ENCODE peak calls at places on chromosomes 11 and 22, in seven cellular contexts. One of them, this sample, is unnamed.

GRCh38 chr22:22181515-22181959 is 63.0 kb upstream of the VPREB1 start:
- DNase-seq in SK-N-SH: no peak
- DNase-seq in HCT116: no peak
- DNase-seq in K562: no peak
- DNase-seq in H1: no peak
- DNase-seq in GM12878: no peak
- DNase-seq in HepG2: peak; percentile 18
- DNase-seq in this sample: no peak

GRCh38 chr11:46560300-46561025 is 33.4 kb downstream of the AMBRA1 start:
- DNase-seq in HCT116: no peak
- DNase-seq in H1: no peak
- DNase-seq in HepG2: no peak
- DNase-seq in GM12878: peak; percentile 33
- DNase-seq in SK-N-SH: no peak
- DNase-seq in K562: no peak
- DNase-seq in this sample: no peak

GRCh38 chr22:31173386-31174145 is 13.6 kb downstream of the RNF185 start:
- DNase-seq in HepG2: no peak
- DNase-seq in HCT116: no peak
- DNase-seq in K562: no peak
- DNase-seq in GM12878: no peak
- DNase-seq in SK-N-SH: no peak
- DNase-seq in H1: no peak
- DNase-seq in this sample: peak; percentile 80

GRCh38 chr11:26244207-26244606 is 87.7 kb upstream of the ANO3 start:
- DNase-seq in HCT116: no peak
- DNase-seq in GM12878: no peak
- DNase-seq in HepG2: no peak
- DNase-seq in SK-N-SH: no peak
- DNase-seq in K562: no peak
- DNase-seq in H1: no peak
- DNase-seq in this sample: no peak

GRCh38 chr11:64048042-64048854 is 12.5 kb downstream of the FLRT1 start:
- DNase-seq in GM12878: no peak
- DNase-seq in K562: no peak
- DNase-seq in HepG2: peak; percentile 66
- DNase-seq in HCT116: no peak
- DNase-seq in SK-N-SH: peak; percentile 66
- DNase-seq in H1: no peak
- DNase-seq in this sample: no peak

GRCh38 chr22:39110631-39111561 is 13.9 kb downstream of the APOBEC3H start:
- DNase-seq in SK-N-SH: peak; percentile 39
- DNase-seq in HepG2: peak; percentile 59
- DNase-seq in H1: no peak
- DNase-seq in HCT116: no peak
- DNase-seq in K562: no peak
- DNase-seq in GM12878: no peak
- DNase-seq in this sample: no peak

GRCh38 chr11:70466154-70466553 is 67.8 kb downstream of the CTTN start:
- DNase-seq in HCT116: no peak
- DNase-seq in GM12878: no peak
- DNase-seq in H1: no peak
- DNase-seq in SK-N-SH: no peak
- DNase-seq in K562: peak; percentile 30
- DNase-seq in HepG2: no peak
- DNase-seq in this sample: no peak

GRCh38 chr11:13440100-13440855 is 22.7 kb downstream of the BTBD10 start:
- DNase-seq in HCT116: peak; percentile 3
- DNase-seq in GM12878: no peak
- DNase-seq in SK-N-SH: peak; percentile 64
- DNase-seq in H1: no peak
- DNase-seq in HepG2: no peak
- DNase-seq in K562: no peak
- DNase-seq in this sample: no peak

GRCh38 chr11:2995091-2995561 is 3.0 kb upstream of the NAP1L4 start:
- DNase-seq in SK-N-SH: no peak
- DNase-seq in GM12878: no peak
- DNase-seq in H1: no peak
- DNase-seq in K562: no peak
- DNase-seq in HepG2: no peak
- DNase-seq in HCT116: no peak
- DNase-seq in this sample: no peak

GRCh38 chr11:59187020-59187419 is 15.1 kb downstream of the DTX4 start:
- DNase-seq in SK-N-SH: no peak
- DNase-seq in HCT116: no peak
- DNase-seq in H1: no peak
- DNase-seq in GM12878: no peak
- DNase-seq in HepG2: no peak
- DNase-seq in K562: no peak
- DNase-seq in this sample: no peak

GRCh38 chr11:80967649-80968048 is 1526.8 kb upstream of the TENM4 start:
- DNase-seq in H1: no peak
- DNase-seq in HCT116: no peak
- DNase-seq in HepG2: no peak
- DNase-seq in SK-N-SH: no peak
- DNase-seq in K562: no peak
- DNase-seq in GM12878: no peak
- DNase-seq in this sample: no peak

GRCh38 chr22:38754247-38755154 is 1.3 kb downstream of the SUN2 start:
- DNase-seq in HepG2: peak; percentile 67
- DNase-seq in H1: peak; percentile 60
- DNase-seq in GM12878: no peak
- DNase-seq in SK-N-SH: no peak
- DNase-seq in HCT116: no peak
- DNase-seq in K562: peak; percentile 28
- DNase-seq in this sample: no peak

DNA sequence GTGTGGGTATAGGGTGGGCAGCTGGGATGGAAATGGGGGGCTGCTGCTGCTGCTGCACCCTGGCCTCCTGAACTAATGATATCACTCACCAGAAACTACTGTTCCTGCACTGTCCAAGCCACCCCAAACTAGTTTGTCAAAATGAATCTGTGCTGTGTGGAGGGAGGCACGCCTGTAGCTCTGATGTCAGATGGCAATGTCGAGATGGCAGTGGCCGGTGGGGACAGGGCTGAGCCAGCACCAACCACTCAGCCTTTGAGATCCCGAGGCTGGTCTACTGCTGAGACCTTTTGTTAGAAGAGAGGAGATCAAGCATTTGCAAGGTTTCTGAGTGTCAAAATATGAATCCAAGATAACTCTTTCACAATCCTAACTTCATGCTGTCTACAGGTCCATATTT is 1.3 kb downstream of the RAG1 start:
- DNase-seq in H1: no peak
- DNase-seq in HCT116: no peak
- DNase-seq in K562: no peak
- DNase-seq in GM12878: no peak
- DNase-seq in HepG2: no peak
- DNase-seq in SK-N-SH: no peak
- DNase-seq in this sample: no peak
- H3K27ac ChIP-seq in H1: no peak overlapping the region
- H3K27ac ChIP-seq in HCT116: no peak overlapping the region
- H3K27ac ChIP-seq in K562: no peak overlapping the region
- H3K27ac ChIP-seq in GM12878: no peak overlapping the region
- H3K27ac ChIP-seq in HepG2: no peak overlapping the region
- H3K27ac ChIP-seq in SK-N-SH: peak overlapping the region; percentile 85
- H3K27ac ChIP-seq in this sample: no peak overlapping the region

GRCh38 chr11:66334605-66335442 is 1.4 kb downstream of the RIN1 start:
- DNase-seq in K562: peak; percentile 17
- DNase-seq in HepG2: no peak
- DNase-seq in HCT116: no peak
- DNase-seq in H1: no peak
- DNase-seq in SK-N-SH: peak; percentile 37
- DNase-seq in GM12878: no peak
- DNase-seq in this sample: no peak

GRCh38 chr11:66337103-66337899 is 1.1 kb upstream of the RIN1 start:
- DNase-seq in HepG2: no peak
- DNase-seq in K562: peak; percentile 8
- DNase-seq in SK-N-SH: peak; percentile 75
- DNase-seq in GM12878: no peak
- DNase-seq in HCT116: no peak
- DNase-seq in H1: peak; percentile 44
- DNase-seq in this sample: no peak

GRCh38 chr11:66336234-66337102 is at the start of gene RIN1:
- DNase-seq in SK-N-SH: peak; percentile 94
- DNase-seq in HCT116: peak; percentile 82
- DNase-seq in H1: peak; percentile 77
- DNase-seq in GM12878: peak; percentile 83
- DNase-seq in K562: peak; percentile 85
- DNase-seq in HepG2: peak; percentile 89
- DNase-seq in this sample: peak; percentile 81

GRCh38 chr11:66333896-66334604 is 2.2 kb downstream of the RIN1 start:
- DNase-seq in GM12878: no peak
- DNase-seq in HCT116: no peak
- DNase-seq in HepG2: no peak
- DNase-seq in K562: peak; percentile 10
- DNase-seq in H1: no peak
- DNase-seq in SK-N-SH: peak; percentile 16
- DNase-seq in this sample: no peak

DNA sequence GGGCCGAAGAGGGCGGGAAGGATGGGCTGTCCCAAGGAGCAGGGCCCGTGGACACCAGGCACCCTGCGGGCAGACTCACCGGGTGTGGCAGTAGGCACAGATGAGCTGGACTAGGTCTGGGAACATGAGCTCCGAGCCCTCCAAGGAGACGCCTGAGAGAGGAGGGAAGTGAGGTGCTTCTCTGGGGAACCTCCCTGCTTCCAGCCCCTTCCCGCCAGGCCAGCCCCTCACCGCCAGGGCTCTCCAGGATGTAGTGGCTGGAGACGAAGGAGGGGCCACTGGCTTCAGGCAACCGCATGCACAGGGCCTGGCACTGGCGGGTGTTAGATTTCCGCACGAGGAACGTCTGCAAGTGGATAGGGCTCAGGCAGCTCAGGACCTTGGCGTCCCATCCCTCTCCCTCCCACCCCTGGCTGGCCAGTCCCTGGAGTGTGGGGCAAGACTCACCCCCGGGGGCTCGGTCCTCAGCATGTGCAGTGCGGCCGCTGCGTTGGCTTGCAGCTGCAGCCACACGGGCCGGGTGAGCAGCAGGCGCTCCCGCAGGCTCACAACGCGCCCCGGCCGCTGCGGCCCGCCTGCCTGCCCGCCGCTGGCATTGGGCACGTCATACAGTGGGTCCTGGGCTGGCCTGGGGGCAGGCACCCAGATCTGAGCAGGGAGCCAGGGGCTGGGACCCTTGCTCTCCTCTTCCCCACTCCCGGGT is 552 bp downstream of the RIN1 start:
- DNase-seq in K562: peak; percentile 9
- DNase-seq in H1: peak; percentile 77
- DNase-seq in HepG2: no peak
- DNase-seq in HCT116: no peak
- DNase-seq in GM12878: no peak
- DNase-seq in SK-N-SH: peak; percentile 81
- DNase-seq in this sample: no peak
- TF ChIP-seq SIN3A in K562: no peak
- TF ChIP-seq SIN3A in H1: no peak
- TF ChIP-seq SIN3A in HepG2: no peak
- TF ChIP-seq SIN3A in HCT116: no peak
- TF ChIP-seq SIN3A in GM12878: no peak
- TF ChIP-seq SIN3A in SK-N-SH: peak; percentile 19
- TF ChIP-seq SIN3A in this sample: no peak

GRCh38 chr11:47560431-47560830 is 5.0 kb upstream of the PTPMT1 start:
- DNase-seq in SK-N-SH: no peak
- DNase-seq in HepG2: no peak
- DNase-seq in H1: no peak
- DNase-seq in K562: no peak
- DNase-seq in GM12878: no peak
- DNase-seq in HCT116: no peak
- DNase-seq in this sample: no peak

GRCh38 chr11:47566166-47566546 is 757 bp downstream of the PTPMT1 start:
- DNase-seq in HCT116: no peak
- DNase-seq in HepG2: no peak
- DNase-seq in H1: no peak
- DNase-seq in SK-N-SH: no peak
- DNase-seq in GM12878: no peak
- DNase-seq in K562: no peak
- DNase-seq in this sample: no peak

GRCh38 chr11:47569646-47570045 is 4.2 kb downstream of the PTPMT1 start:
- DNase-seq in K562: no peak
- DNase-seq in HCT116: no peak
- DNase-seq in HepG2: no peak
- DNase-seq in SK-N-SH: no peak
- DNase-seq in H1: no peak
- DNase-seq in GM12878: no peak
- DNase-seq in this sample: no peak

GRCh38 chr11:47565340-47566165 is at the start of gene PTPMT1:
- DNase-seq in K562: peak; percentile 85
- DNase-seq in H1: peak; percentile 86
- DNase-seq in HepG2: peak; percentile 68
- DNase-seq in SK-N-SH: peak; percentile 94
- DNase-seq in GM12878: no peak
- DNase-seq in HCT116: peak; percentile 40
- DNase-seq in this sample: no peak

DNA sequence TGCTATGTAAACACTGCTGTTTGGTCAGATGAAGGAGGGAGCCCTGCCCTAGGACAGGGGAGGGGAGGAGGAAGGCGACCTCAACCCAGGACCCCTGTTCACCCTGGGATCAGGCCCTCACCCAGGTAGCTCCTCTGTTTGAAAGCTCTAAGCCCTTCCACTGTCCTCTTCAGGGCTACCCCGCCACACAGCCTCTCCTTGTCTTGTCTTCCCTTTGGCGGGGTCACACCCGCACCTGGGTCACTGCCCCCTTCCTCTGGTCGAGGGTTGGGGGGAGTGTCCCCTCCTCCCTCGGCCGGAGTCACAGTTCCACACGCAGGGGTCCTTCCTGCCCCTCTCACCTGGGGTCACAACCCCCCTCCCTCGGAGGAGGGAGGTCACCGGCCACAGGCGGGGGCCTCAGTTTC is 463 bp upstream of the PTPMT1 start:
- DNase-seq in SK-N-SH: peak; percentile 43
- DNase-seq in HCT116: no peak
- DNase-seq in H1: no peak
- DNase-seq in GM12878: no peak
- DNase-seq in HepG2: no peak
- DNase-seq in K562: no peak
- DNase-seq in this sample: no peak
- H3K27ac ChIP-seq in SK-N-SH: peak overlapping the region; percentile 40
- H3K27ac ChIP-seq in HCT116: peak overlapping the region; percentile 70
- H3K27ac ChIP-seq in H1: peak overlapping the region; percentile 53
- H3K27ac ChIP-seq in GM12878: peak overlapping the region; percentile 58
- H3K27ac ChIP-seq in HepG2: peak overlapping the region; percentile 85
- H3K27ac ChIP-seq in K562: peak overlapping the region; percentile 96
- H3K27ac ChIP-seq in this sample: peak overlapping the region; percentile 89

DNA sequence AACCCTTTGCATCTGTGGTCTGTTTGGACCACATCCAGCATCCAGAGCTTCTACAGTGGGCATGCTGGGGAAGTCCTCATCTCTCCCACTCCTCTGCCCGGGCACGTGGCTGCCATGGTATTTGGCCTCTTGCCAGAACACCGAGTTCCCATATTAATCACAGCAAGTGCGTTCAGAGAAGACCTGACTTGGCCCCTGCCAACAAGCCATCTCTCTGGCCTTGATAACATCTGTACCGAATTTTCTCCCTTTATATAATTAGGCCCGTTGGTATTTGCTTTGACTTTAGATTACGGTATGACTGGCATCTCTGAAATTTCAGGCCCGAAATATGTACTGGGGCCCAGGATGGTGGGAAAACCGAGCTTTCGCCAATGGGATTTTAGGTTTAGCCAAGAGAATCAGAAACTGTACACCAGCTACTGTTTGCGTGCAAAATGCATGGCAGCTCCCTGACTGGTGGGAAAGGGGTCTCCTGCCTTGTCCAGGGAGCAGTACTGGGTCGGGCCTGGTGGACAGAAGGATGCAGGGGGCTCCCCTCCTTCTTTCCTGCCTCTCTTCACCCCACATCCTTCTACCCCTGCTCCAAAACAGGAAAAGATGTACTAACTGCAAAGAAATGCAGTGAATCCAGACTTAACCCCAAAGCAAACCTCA is 90.1 kb downstream of the MICAL2 start:
- DNase-seq in SK-N-SH: peak; percentile 42
- DNase-seq in GM12878: no peak
- DNase-seq in H1: no peak
- DNase-seq in HepG2: no peak
- DNase-seq in K562: no peak
- DNase-seq in HCT116: no peak
- DNase-seq in this sample: no peak
- TF ChIP-seq SIN3A in SK-N-SH: peak; percentile 84
- TF ChIP-seq SIN3A in GM12878: no peak
- TF ChIP-seq SIN3A in H1: no peak
- TF ChIP-seq SIN3A in HepG2: no peak
- TF ChIP-seq SIN3A in K562: no peak
- TF ChIP-seq SIN3A in HCT116: no peak
- TF ChIP-seq SIN3A in this sample: no peak